ENCODE peak calls at places on chromosomes 6 and 20, in four cellular contexts. Y is germinal center; H is Calu3; N is effector CD4-positive, alpha-beta T cell. U is an unnamed sample.

GRCh38 chr6:108497883-108498282 is 62.8 kb upstream of the FOXO3 start:
- DNase-seq in Y (peak; percentile 10), H (peak; percentile 39), N (no peak), U (peak; percentile 15)

GRCh38 chr6:102417368-102417767 is 1023.9 kb downstream of the GRIK2 start:
- DNase-seq in Y (no peak), H (no peak), N (no peak), U (no peak)

GRCh38 chr6:98036344-98036743 is 753.3 kb upstream of the MMS22L start:
- DNase-seq in Y (no peak), H (no peak), N (no peak), U (no peak)

GRCh38 chr20:6802227-6802626 is 34.7 kb downstream of the BMP2 start:
- DNase-seq in Y (no peak), H (no peak), N (no peak), U (no peak)

GRCh38 chr6:12749531-12750379 is 33.2 kb downstream of the PHACTR1 start:
- DNase-seq in Y (no peak), H (no peak), N (no peak), U (no peak)

GRCh38 chr20:57657537-57658446 is 37.6 kb upstream of the ZBP1 start:
- DNase-seq in Y (no peak), H (peak; percentile 15), N (no peak), U (no peak)

GRCh38 chr20:5135363-5136012 is 8.7 kb downstream of the CDS2 start:
- DNase-seq in Y (no peak), H (no peak), N (no peak), U (no peak)

GRCh38 chr6:46704562-46704961 is 16.9 kb downstream of the TDRD6 start:
- DNase-seq in Y (peak; percentile 5), H (peak; percentile 19), N (no peak), U (peak; percentile 13)

GRCh38 chr6:161318456-161318855 is 44.6 kb upstream of the AGPAT4 start:
- DNase-seq in Y (no peak), H (peak; percentile 54), N (no peak), U (no peak)

GRCh38 chr20:2655331-2656116 is 3.1 kb downstream of the NOP56 start:
- DNase-seq in Y (no peak), H (no peak), N (no peak), U (no peak)

GRCh38 chr6:3766219-3766618 is 14.7 kb upstream of the PXDC1 start:
- DNase-seq in Y (no peak), H (no peak), N (no peak), U (no peak)

GRCh38 chr20:49245921-49246740 is 26.9 kb downstream of the DDX27 start:
- DNase-seq in Y (peak; percentile 64), H (peak; percentile 52), N (no peak), U (peak; percentile 35)

GRCh38 chr20:23020230-23020629 is 14.9 kb upstream of the SSTR4 start:
- DNase-seq in Y (no peak), H (no peak), N (no peak), U (no peak)

GRCh38 chr20:29873946-29874345 is 1383.5 kb upstream of the DEFB115 start:
- DNase-seq in Y (no peak), H (peak; percentile 20), N (no peak), U (no peak)

GRCh38 chr6:154460306-154461071 is 50.0 kb downstream of the CNKSR3 start:
- DNase-seq in Y (no peak), H (no peak), N (no peak), U (peak; percentile 89)